ENCODE peak calls at places on chromosomes 7 and 10, in five cellular contexts. S is ovary, G is SK-N-SH, D is transverse colon, H is stomach. Z is an unnamed sample.
A peak's percentile ranks its signal among the peaks of the same experiment; 100 is the strongest.

GRCh38 chr7:30166841-30167235 is 32.1 kb downstream of the MTURN start:
- DNase-seq in S (no peak), G (no peak), D (no peak), H (no peak), Z (no peak)

GRCh38 chr7:98250789-98251188 is 1.2 kb downstream of the TECPR1 start:
- DNase-seq in S (no peak), G (no peak), D (peak; percentile 25), H (no peak), Z (no peak)

GRCh38 chr7:88176190-88176589 is 43.6 kb downstream of the SRI start:
- DNase-seq in S (no peak), G (no peak), D (no peak), H (no peak), Z (no peak)

GRCh38 chr7:121274467-121274866 is 54.3 kb upstream of the WNT16 start:
- DNase-seq in S (no peak), G (no peak), D (no peak), H (no peak), Z (no peak)

GRCh38 chr10:117137911-117138642 is at the start of gene VAX1:
- DNase-seq in S (no peak), G (peak; percentile 75), D (no peak), H (no peak), Z (no peak)

GRCh38 chr10:93363891-93364648 is 118.1 kb downstream of the MYOF start:
- DNase-seq in S (no peak), G (no peak), D (no peak), H (no peak), Z (peak; percentile 78)

GRCh38 chr7:148535227-148535626 is 55.3 kb upstream of the C7orf33 start:
- DNase-seq in S (no peak), G (peak; percentile 55), D (peak; percentile 15), H (no peak), Z (peak; percentile 66)

GRCh38 chr7:42345478-42346299 is 108.7 kb upstream of the GLI3 start:
- DNase-seq in S (no peak), G (no peak), D (no peak), H (no peak), Z (no peak)

GRCh38 chr10:6128591-6129383 is 40.0 kb downstream of the RBM17 start:
- DNase-seq in S (peak; percentile 57), G (peak; percentile 9), D (no peak), H (no peak), Z (no peak)

GRCh38 chr10:11307004-11307403 is 289.3 kb downstream of the CELF2 start:
- DNase-seq in S (no peak), G (no peak), D (no peak), H (no peak), Z (no peak)

GRCh38 chr10:11305825-11306601 is 288.3 kb downstream of the CELF2 start:
- DNase-seq in S (no peak), G (no peak), D (no peak), H (no peak), Z (no peak)

GRCh38 chr10:11304906-11305585 is 287.4 kb downstream of the CELF2 start:
- DNase-seq in S (no peak), G (no peak), D (no peak), H (no peak), Z (no peak)

GRCh38 chr10:11311027-11311426 is 293.4 kb downstream of the CELF2 start:
- DNase-seq in S (no peak), G (no peak), D (no peak), H (no peak), Z (no peak)

DNA sequence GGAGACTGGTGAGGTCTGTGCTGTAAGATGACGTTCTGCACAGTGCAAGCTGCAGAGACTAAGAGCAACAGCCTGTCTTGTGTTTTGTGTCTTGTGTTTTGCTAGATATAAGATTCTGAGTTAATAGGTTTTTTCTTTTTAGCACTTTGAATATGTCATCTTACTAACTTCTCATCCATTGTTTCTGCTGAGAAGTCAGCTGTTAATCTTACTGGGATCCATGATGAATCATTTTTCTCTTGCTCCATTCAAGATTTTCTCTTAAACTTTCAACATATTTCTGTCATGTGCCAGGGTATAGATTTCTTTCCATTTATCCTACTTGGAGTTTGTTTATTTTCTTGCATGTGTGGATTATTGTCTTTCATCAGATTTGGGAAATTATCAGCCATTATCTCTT is 290.3 kb downstream of the CELF2 start:
- DNase-seq in S (no peak), G (no peak), D (no peak), H (no peak), Z (no peak)
- H3K36me3 ChIP-seq in S (no peaks in the 10 kb centered on the region), G (no peaks in the 10 kb centered on the region), D (peaks cover 30% of the 10 kb centered on the region), H (peaks cover 10% of the 10 kb centered on the region), Z (peaks cover 16% of the 10 kb centered on the region)

GRCh38 chr7:106215868-106216516 is 68.8 kb downstream of the NAMPT start:
- DNase-seq in S (no peak), G (no peak), D (no peak), H (no peak), Z (no peak)

GRCh38 chr7:106216517-106217088 is 68.2 kb downstream of the NAMPT start:
- DNase-seq in S (no peak), G (no peak), D (peak; percentile 28), H (peak; percentile 47), Z (peak; percentile 78)

GRCh38 chr7:106219170-106219569 is 65.6 kb downstream of the NAMPT start:
- DNase-seq in S (no peak), G (no peak), D (no peak), H (no peak), Z (no peak)

GRCh38 chr7:106218546-106218945 is 66.2 kb downstream of the NAMPT start:
- DNase-seq in S (no peak), G (no peak), D (no peak), H (no peak), Z (no peak)

DNA sequence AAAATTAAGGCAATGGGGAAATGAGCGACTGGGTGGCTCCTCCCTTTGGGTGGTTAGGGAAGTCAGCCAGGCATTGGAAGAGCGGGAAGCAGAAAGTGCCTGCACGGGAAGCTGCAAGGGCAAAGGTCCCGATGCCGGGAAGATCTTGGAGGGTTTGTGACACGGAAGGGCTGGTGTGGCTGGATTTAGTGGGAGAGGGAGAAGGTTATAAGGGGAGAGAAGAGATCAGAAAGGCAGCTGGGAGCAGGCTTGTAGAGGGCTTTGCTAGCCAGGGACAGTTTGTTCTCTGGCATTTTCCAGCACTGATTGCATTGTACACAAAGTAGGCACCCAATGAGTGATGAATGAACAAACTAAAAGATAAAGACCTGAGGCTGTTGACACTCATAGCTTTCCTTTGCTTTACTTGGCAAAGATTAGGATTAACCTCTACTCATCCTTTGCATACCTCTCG is 67.7 kb downstream of the NAMPT start:
- DNase-seq in S (peak; percentile 40), G (no peak), D (peak; percentile 81), H (peak; percentile 84), Z (peak; percentile 83)
- TF ChIP-seq EP300 in S (peak; percentile 95), G (no peak), D (peak; percentile 78), H (peak; percentile 85), Z (no peak)

DNA sequence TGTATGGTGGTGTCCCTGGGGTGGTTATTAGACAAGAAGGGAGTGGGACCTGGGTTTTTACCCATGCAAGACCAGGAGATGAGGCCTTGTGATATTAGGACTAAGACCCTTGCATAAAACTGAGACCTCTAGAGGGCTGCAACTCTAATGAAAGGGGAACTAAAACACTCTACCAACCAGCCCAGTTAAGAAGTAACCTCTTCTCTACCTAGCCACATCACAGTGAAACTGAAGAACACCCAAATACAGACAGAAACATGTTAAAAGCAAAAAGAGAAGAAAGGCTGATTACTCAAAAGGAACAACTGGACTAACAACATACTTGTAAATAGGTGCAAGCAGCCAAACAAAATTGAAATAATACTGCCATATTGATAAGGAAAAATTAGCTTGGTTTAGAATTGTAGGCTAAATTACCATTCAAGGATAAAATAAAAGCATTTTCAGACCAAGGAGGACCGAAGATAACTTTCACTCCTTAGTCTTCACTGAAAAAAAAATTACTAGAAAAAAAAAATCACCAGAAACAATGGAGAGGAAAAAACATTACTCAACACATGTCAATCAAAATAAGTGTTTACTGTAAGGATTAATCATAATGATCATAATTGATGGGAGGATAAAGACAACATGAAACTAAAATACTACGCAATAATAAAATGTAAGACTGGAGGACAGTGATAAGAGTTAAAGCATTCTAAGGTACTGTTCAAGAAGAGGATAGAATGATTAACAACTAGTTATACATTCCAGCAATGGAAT is 27.6 kb downstream of the ERLIN1 start:
- DNase-seq in S (no peak), G (no peak), D (no peak), H (no peak), Z (no peak)
- H3K36me3 ChIP-seq in S (no peaks in the 10 kb centered on the region), G (peaks cover 75% of the 10 kb centered on the region), D (peaks cover 49% of the 10 kb centered on the region), H (peaks cover 21% of the 10 kb centered on the region), Z (peaks cover 16% of the 10 kb centered on the region)

DNA sequence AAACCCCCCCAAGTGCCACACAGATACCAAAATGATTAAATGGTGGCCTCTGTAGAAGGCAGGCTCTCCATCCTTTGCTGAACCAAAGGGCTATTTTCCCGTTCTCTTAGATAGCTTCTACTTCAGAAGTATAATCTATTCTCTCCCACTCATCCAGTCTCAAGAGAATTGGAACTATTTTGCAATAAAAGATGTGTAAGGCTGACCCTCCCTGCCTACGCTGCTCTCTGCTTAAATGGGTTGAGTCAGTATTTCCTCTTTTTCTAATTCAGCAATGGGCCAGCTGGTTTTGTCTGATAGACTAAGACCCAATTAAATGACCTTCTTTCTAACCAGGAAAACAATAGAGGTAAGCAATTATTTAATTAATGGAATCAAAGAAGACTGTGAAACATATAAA is 171.5 kb downstream of the ZNF365 start:
- DNase-seq in S (no peak), G (no peak), D (no peak), H (no peak), Z (peak; percentile 71)
- TF ChIP-seq EP300 in S (no peak), G (no peak), D (no peak), H (no peak), Z (no peak)

GRCh38 chr10:73534857-73535256 is 39.0 kb upstream of the PPP3CB start:
- DNase-seq in S (no peak), G (no peak), D (no peak), H (no peak), Z (no peak)
- H3K36me3 ChIP-seq in S (no peaks in the 10 kb centered on the region), G (no peaks in the 10 kb centered on the region), D (peaks cover 18% of the 10 kb centered on the region), H (peaks cover 10% of the 10 kb centered on the region), Z (peaks cover 5% of the 10 kb centered on the region)

DNA sequence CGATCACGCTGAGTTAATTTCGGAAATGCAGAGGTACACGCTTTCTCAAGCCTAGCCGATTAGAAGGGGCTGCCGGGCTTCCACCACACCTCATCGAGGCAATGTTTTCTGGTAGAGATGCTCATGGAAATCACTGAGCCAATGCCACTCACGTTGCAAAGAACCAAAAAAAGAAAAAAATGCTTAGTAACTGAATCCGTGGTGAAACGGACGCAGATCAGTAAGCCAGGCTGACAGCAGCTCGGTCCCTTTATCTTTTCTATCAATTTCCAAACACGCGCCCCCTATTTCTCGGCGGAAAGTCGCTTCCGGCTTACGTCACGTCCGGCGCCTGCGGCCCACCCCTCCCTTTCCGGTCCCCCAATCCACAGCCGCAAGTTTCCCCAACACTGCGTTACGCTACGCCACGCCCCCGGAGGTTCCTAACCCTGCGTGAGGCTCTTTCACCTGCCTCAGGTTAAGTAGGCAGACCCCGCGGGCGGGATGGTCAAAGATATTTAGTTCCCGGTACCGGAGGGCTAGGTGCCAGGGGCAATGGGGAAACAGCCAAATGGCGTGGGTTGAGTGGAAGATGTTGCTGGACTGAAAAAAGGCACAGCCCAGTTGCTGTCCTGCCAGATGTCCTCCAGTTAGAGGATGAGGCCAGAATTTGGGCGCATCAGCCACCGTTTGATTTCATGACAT is at the start of gene NSUN6:
- DNase-seq in S (peak; percentile 92), G (peak; percentile 82), D (peak; percentile 94), H (peak; percentile 93), Z (peak; percentile 95)
- TF ChIP-seq EP300 in S (no peak), G (no peak), D (no peak), H (no peak), Z (no peak)

GRCh38 chr10:15518256-15518655 is 147.2 kb upstream of the FAM171A1 start:
- DNase-seq in S (no peak), G (no peak), D (no peak), H (no peak), Z (no peak)
- H3K36me3 ChIP-seq in S (no peaks in the 10 kb centered on the region), G (no peaks in the 10 kb centered on the region), D (no peaks in the 10 kb centered on the region), H (no peaks in the 10 kb centered on the region), Z (no peaks in the 10 kb centered on the region)